ENCODE peak calls at places on chromosomes 5 and 9, in seven cellular contexts. N is A549; X is body of pancreas; B is heart left ventricle; S is DND-41; O is CD4-positive, alpha-beta memory T cell; Q is endodermal cell. A is an unnamed sample.

GRCh38 chr9:121609845-121610637 is 41.4 kb upstream of the DAB2IP start:
- DNase-seq in N (peak; percentile 80), X (peak; percentile 89), B (peak; percentile 51), S (no peak), O (no peak), Q (no peak), A (no peak)

GRCh38 chr5:34531736-34532135 is 124.4 kb upstream of the RAI14 start:
- DNase-seq in N (no peak), X (no peak), B (no peak), S (no peak), O (no peak), Q (no peak), A (no peak)

GRCh38 chr5:173969167-173970049 is 19.6 kb upstream of the C5orf47 start:
- DNase-seq in N (peak; percentile 93), X (no peak), B (no peak), S (no peak), O (no peak), Q (peak; percentile 71), A (no peak)

GRCh38 chr5:125286266-125286665 is 539.8 kb upstream of the ZNF608 start:
- DNase-seq in N (no peak), X (no peak), B (no peak), S (no peak), O (no peak), Q (no peak), A (no peak)

GRCh38 chr9:114282507-114282906 is 40.4 kb upstream of the ORM1 start:
- DNase-seq in N (no peak), X (no peak), B (peak; percentile 1), S (no peak), O (no peak), Q (peak; percentile 29), A (no peak)

GRCh38 chr5:103013933-103014552 is 105.9 kb downstream of the GIN1 start:
- DNase-seq in N (no peak), X (no peak), B (no peak), S (no peak), O (no peak), Q (no peak), A (no peak)

GRCh38 chr5:1931590-1932138 is 48.9 kb upstream of the IRX4 start:
- DNase-seq in N (no peak), X (peak; percentile 87), B (peak; percentile 48), S (no peak), O (no peak), Q (peak; percentile 86), A (no peak)

GRCh38 chr5:95961617-95962474 is at the start of gene ELL2:
- DNase-seq in N (peak; percentile 96), X (peak; percentile 99), B (peak; percentile 97), S (no peak), O (peak; percentile 99), Q (peak; percentile 99), A (peak; percentile 97)

GRCh38 chr5:140175367-140176027 is 509 bp downstream of the CYSTM1 start:
- DNase-seq in N (peak; percentile 74), X (peak; percentile 84), B (peak; percentile 82), S (peak; percentile 81), O (peak; percentile 75), Q (peak; percentile 86), A (peak; percentile 56)

GRCh38 chr9:96230002-96230401 is 72.0 kb downstream of the HSD17B3 start:
- DNase-seq in N (no peak), X (no peak), B (no peak), S (no peak), O (no peak), Q (no peak), A (no peak)

GRCh38 chr5:153569036-153569435 is 78.6 kb downstream of the GRIA1 start:
- DNase-seq in N (no peak), X (no peak), B (no peak), S (no peak), O (no peak), Q (no peak), A (no peak)

GRCh38 chr9:130847306-130848217 is 12.5 kb downstream of the ABL1 start:
- DNase-seq in N (peak; percentile 90), X (peak; percentile 43), B (peak; percentile 78), S (no peak), O (no peak), Q (peak; percentile 78), A (no peak)

GRCh38 chr5:31193026-31193425 is 460 bp upstream of the CDH6 start:
- DNase-seq in N (no peak), X (no peak), B (no peak), S (no peak), O (no peak), Q (no peak), A (no peak)

GRCh38 chr9:136951541-136952353 is at the start of gene LCN12:
- DNase-seq in N (no peak), X (no peak), B (no peak), S (no peak), O (no peak), Q (no peak), A (no peak)

GRCh38 chr5:95900383-95900958 is 61.2 kb downstream of the ELL2 start:
- DNase-seq in N (no peak), X (peak; percentile 64), B (peak; percentile 52), S (no peak), O (no peak), Q (no peak), A (no peak)

GRCh38 chr9:14441976-14442651 is 128.2 kb upstream of the NFIB start:
- DNase-seq in N (peak; percentile 45), X (no peak), B (no peak), S (no peak), O (no peak), Q (peak; percentile 86), A (no peak)

GRCh38 chr5:17696625-17697024 is 62.4 kb downstream of the TAF11L14 start:
- DNase-seq in N (no peak), X (no peak), B (no peak), S (no peak), O (no peak), Q (no peak), A (no peak)

GRCh38 chr5:17691781-17692180 is 57.5 kb downstream of the TAF11L14 start:
- DNase-seq in N (no peak), X (no peak), B (no peak), S (no peak), O (no peak), Q (no peak), A (no peak)

GRCh38 chr5:17694922-17695321 is 60.7 kb downstream of the TAF11L14 start:
- DNase-seq in N (no peak), X (no peak), B (no peak), S (no peak), O (no peak), Q (no peak), A (no peak)

DNA sequence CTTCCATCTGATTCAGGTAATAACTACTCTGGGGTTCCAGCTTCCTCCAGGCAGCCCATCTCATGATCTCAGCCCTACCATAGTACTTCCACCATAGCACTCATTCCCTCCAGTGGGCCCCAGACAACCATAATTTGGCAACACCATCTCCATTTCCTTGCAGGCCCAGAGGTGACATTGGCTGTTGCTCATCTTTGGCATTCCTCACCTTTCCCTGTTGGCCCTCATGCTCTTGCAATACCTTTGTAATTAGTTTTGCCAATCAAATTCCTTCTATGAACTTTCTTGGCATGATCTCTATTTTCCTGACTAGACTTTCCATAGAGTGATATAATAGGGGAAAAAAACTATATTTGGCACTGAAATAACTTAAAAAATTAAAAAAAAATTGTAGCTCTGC is 60.1 kb downstream of the TAF11L14 start:
- DNase-seq in N (no peak), X (no peak), B (no peak), S (no peak), O (no peak), Q (no peak), A (no peak)
- H3K9me3 ChIP-seq in N (no peaks in the 10 kb centered on the region), X (no peaks in the 10 kb centered on the region), B (no peaks in the 10 kb centered on the region), S (no peaks in the 10 kb centered on the region), O (no peaks in the 10 kb centered on the region), Q (no peaks in the 10 kb centered on the region), A (no peaks in the 10 kb centered on the region)

GRCh38 chr9:71879644-71880174 is 31.3 kb downstream of the ABHD17B start:
- DNase-seq in N (no peak), X (no peak), B (no peak), S (no peak), O (no peak), Q (no peak), A (no peak)
- H3K9me3 ChIP-seq in N (peaks cover 79% of the 10 kb centered on the region), X (peaks cover 8% of the 10 kb centered on the region), B (peaks cover 16% of the 10 kb centered on the region), S (peaks cover 22% of the 10 kb centered on the region), O (peaks cover 12% of the 10 kb centered on the region), Q (peaks cover 28% of the 10 kb centered on the region), A (peaks cover 16% of the 10 kb centered on the region)

GRCh38 chr5:141434006-141434405 is 3.7 kb downstream of the PCDHGA12 start:
- DNase-seq in N (no peak), X (no peak), B (no peak), S (no peak), O (no peak), Q (no peak), A (no peak)

GRCh38 chr5:141427783-141428426 is 2.4 kb upstream of the PCDHGA12 start:
- DNase-seq in N (no peak), X (no peak), B (no peak), S (no peak), O (no peak), Q (no peak), A (no peak)

GRCh38 chr5:141430332-141431113 is at the start of gene PCDHGA12:
- DNase-seq in N (peak; percentile 21), X (no peak), B (peak; percentile 59), S (no peak), O (no peak), Q (no peak), A (no peak)

GRCh38 chr5:141437208-141437607 is 6.9 kb downstream of the PCDHGA12 start:
- DNase-seq in N (no peak), X (no peak), B (no peak), S (no peak), O (no peak), Q (no peak), A (no peak)

DNA sequence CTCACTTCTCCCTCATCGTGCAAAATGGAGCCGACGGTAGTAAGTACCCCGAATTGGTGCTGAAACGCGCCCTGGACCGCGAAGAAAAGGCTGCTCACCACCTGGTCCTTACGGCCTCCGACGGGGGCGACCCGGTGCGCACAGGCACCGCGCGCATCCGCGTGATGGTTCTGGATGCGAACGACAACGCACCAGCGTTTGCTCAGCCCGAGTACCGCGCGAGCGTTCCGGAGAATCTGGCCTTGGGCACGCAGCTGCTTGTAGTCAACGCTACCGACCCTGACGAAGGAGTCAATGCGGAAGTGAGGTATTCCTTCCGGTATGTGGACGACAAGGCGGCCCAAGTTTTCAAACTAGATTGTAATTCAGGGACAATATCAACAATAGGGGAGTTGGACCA is 979 bp downstream of the PCDHGA12 start:
- DNase-seq in N (no peak), X (no peak), B (no peak), S (no peak), O (no peak), Q (no peak), A (no peak)
- H3K9me3 ChIP-seq in N (peaks cover 59% of the 10 kb centered on the region), X (peaks cover 73% of the 10 kb centered on the region), B (peaks cover 40% of the 10 kb centered on the region), S (no peaks in the 10 kb centered on the region), O (peaks cover 5% of the 10 kb centered on the region), Q (peaks cover 71% of the 10 kb centered on the region), A (peaks cover 9% of the 10 kb centered on the region)

DNA sequence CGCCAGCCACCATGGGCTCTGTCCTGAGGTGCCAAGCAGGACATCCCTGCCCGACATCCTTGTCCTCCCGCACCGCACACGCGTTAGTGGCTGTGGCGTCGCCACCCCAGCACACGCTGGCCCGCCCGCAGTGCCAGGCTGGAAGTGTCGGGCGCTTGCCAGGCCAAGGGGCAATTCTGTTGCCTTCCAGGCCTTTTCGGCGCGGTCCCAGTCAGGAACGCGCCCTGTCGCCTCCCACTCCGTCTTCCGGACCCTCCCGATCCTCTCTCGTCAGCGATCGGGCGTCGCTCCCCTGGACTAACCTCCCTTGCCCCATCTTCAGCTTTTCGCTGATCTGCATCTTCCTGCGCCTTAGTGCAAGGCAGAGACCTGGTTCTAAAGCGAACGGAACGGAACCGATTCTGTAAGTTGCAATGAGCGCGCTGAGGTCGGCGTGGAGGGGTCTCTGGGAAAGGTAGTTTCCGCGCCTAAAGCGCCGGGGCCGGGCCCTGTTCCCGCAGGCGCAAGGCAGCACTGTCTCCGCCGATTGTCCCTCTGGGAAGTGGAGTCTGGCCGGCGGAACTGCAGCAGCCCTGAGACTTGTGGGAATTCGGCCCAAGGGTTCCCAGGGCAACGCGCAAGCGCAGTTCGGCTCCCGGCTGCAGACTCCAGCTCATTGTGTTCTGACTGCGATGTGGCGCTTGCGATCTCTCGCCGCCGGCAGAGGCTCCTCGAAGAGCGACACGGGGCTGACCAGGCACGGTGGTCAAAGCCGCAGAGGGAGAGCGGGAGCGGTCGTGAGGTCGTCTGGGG is at the start of gene ZNF454:
- DNase-seq in N (no peak), X (peak; percentile 96), B (peak; percentile 95), S (no peak), O (no peak), Q (no peak), A (no peak)
- H3K9me3 ChIP-seq in N (peaks cover 44% of the 10 kb centered on the region), X (peaks cover 43% of the 10 kb centered on the region), B (peaks cover 40% of the 10 kb centered on the region), S (peaks cover 51% of the 10 kb centered on the region), O (peaks cover 25% of the 10 kb centered on the region), Q (peaks cover 79% of the 10 kb centered on the region), A (peaks cover 25% of the 10 kb centered on the region)

A was measured in CD8-positive, alpha-beta memory T cell.